ENCODE peak calls at places on chromosomes 6 and 20, in seven cellular contexts. O, K, G, T, W, J and B are unnamed samples.

GRCh38 chr6:79082304-79082703 is 4.2 kb upstream of the PHIP start:
- DNase-seq in O (no peak), K (no peak), G (no peak), T (no peak), W (no peak), J (no peak), B (no peak)

GRCh38 chr6:170200458-170200891 is 90.4 kb downstream of the DLL1 start:
- DNase-seq in O (no peak), K (no peak), G (no peak), T (peak), W (no peak), J (no peak), B (peak)

GRCh38 chr6:6736753-6737654 is 148.5 kb downstream of the LY86 start:
- DNase-seq in O (peak), K (no peak), G (no peak), T (no peak), W (no peak), J (no peak), B (no peak)

GRCh38 chr6:44630125-44631028 is 242.9 kb downstream of the CDC5L start:
- DNase-seq in O (peak), K (peak), G (no peak), T (no peak), W (peak), J (no peak), B (no peak)

GRCh38 chr6:38012573-38012972 is 193.0 kb downstream of the ZFAND3 start:
- DNase-seq in O (peak), K (peak), G (no peak), T (no peak), W (no peak), J (peak), B (no peak)

GRCh38 chr20:24289737-24290481 is 179.5 kb upstream of the SYNDIG1 start:
- DNase-seq in O (no peak), K (no peak), G (no peak), T (no peak), W (no peak), J (no peak), B (no peak)

GRCh38 chr6:106974999-106975698 is 620 bp upstream of the CD24 start:
- DNase-seq in O (peak), K (peak), G (peak), T (peak), W (peak), J (no peak), B (no peak)

GRCh38 chr20:61926253-61926613 is 139.4 kb downstream of the TAF4 start:
- DNase-seq in O (no peak), K (no peak), G (no peak), T (no peak), W (no peak), J (no peak), B (no peak)

GRCh38 chr20:4087923-4088322 is 72.6 kb upstream of the RNF24 start:
- DNase-seq in O (no peak), K (no peak), G (no peak), T (no peak), W (no peak), J (no peak), B (no peak)

GRCh38 chr6:15457121-15457646 is 205.6 kb downstream of the DTNBP1 start:
- DNase-seq in O (no peak), K (no peak), G (no peak), T (no peak), W (no peak), J (no peak), B (no peak)

GRCh38 chr6:92701425-92702096 is 717.8 kb downstream of the EPHA7 start:
- DNase-seq in O (peak), K (no peak), G (no peak), T (no peak), W (no peak), J (no peak), B (no peak)

GRCh38 chr6:165729307-165729936 is 66.4 kb upstream of the PDE10A start:
- DNase-seq in O (peak), K (peak), G (no peak), T (peak), W (no peak), J (no peak), B (no peak)

GRCh38 chr20:9043364-9043763 is 25.5 kb upstream of the PLCB4 start:
- DNase-seq in O (no peak), K (no peak), G (no peak), T (no peak), W (no peak), J (no peak), B (no peak)

GRCh38 chr6:56282391-56282790 is 35.0 kb upstream of the COL21A1 start:
- DNase-seq in O (no peak), K (no peak), G (no peak), T (no peak), W (no peak), J (no peak), B (no peak)

GRCh38 chr20:57210054-57210910 is 56.2 kb downstream of the BMP7 start:
- DNase-seq in O (no peak), K (no peak), G (no peak), T (no peak), W (peak), J (no peak), B (no peak)

GRCh38 chr6:95576621-95577316 is 566 bp upstream of the MANEA start:
- DNase-seq in O (no peak), K (peak), G (no peak), T (no peak), W (no peak), J (no peak), B (no peak)

GRCh38 chr20:52889225-52889624 is 82.9 kb upstream of the TSHZ2 start:
- DNase-seq in O (no peak), K (no peak), G (no peak), T (no peak), W (no peak), J (peak), B (no peak)

GRCh38 chr6:138817799-138818198 is 21.9 kb downstream of the ECT2L start:
- DNase-seq in O (peak), K (peak), G (peak), T (peak), W (peak), J (peak), B (no peak)

GRCh38 chr20:25000268-25000801 is 7.8 kb upstream of the APMAP start:
- DNase-seq in O (no peak), K (no peak), G (peak), T (peak), W (no peak), J (peak), B (no peak)

GRCh38 chr6:104525677-104526322 is 333.9 kb downstream of the HACE1 start:
- DNase-seq in O (peak), K (peak), G (peak), T (peak), W (peak), J (peak), B (peak)

GRCh38 chr6:81241717-81242116 is 510.8 kb downstream of the TENT5A start:
- DNase-seq in O (no peak), K (peak), G (no peak), T (no peak), W (no peak), J (no peak), B (no peak)

GRCh38 chr6:81608776-81609175 is 143.7 kb downstream of the TENT5A start:
- DNase-seq in O (no peak), K (no peak), G (no peak), T (no peak), W (no peak), J (no peak), B (no peak)

GRCh38 chr20:32138921-32139320 is 29.4 kb downstream of the TM9SF4 start:
- DNase-seq in O (no peak), K (no peak), G (no peak), T (no peak), W (no peak), J (no peak), B (no peak)

GRCh38 chr6:96899019-96899418 is 1.3 kb upstream of the NDUFAF4 start:
- DNase-seq in O (no peak), K (no peak), G (no peak), T (no peak), W (no peak), J (no peak), B (no peak)
- TF ChIP-seq CTCF in O (peak), K (peak), G (peak), T (peak), W (peak), J (peak), B (peak)

GRCh38 chr6:10441004-10441654 is 26.3 kb upstream of the TFAP2A start:
- DNase-seq in O (no peak), K (no peak), G (no peak), T (peak), W (no peak), J (peak), B (no peak)
- TF ChIP-seq CTCF in O (no peak), K (no peak), G (no peak), T (no peak), W (no peak), J (peak), B (no peak)

DNA sequence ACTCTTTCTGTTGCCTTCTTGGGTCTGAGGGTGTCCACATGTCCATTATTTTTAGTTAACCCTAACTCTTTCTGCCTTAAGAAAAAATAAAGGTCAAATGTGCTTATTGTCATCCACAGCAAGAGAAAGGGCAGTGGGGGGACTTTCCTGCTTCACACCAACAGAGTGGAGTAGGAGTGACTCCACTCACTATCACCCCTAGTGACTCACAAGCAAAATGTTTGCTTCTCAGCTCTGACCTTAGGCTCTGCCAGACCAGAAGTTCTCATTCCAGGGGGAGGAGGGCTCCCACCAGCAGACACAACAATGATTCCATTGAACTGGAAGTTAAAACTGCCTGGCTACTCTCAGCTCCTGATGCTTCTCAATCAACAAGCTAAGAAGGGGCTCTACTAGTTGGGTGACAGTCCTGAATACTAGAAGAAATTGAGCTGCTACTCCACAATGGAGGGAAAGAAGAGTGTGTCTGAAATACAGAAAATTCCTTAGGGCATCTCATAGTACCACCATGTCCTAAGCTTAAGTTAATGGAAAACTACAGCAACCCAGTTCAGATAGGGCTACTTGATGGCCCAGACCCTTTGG is 83.9 kb upstream of the AFDN start:
- DNase-seq in O (no peak), K (no peak), G (no peak), T (no peak), W (no peak), J (no peak), B (no peak)
- TF ChIP-seq CTCF in O (no peak), K (no peak), G (no peak), T (no peak), W (no peak), J (no peak), B (no peak)

GRCh38 chr6:24936641-24937317 is 1.0 kb upstream of the RIPOR2 start:
- DNase-seq in O (no peak), K (peak), G (no peak), T (no peak), W (no peak), J (no peak), B (no peak)

GRCh38 chr6:24933266-24933665 is 2.5 kb downstream of the RIPOR2 start:
- DNase-seq in O (no peak), K (no peak), G (no peak), T (no peak), W (no peak), J (no peak), B (no peak)

GRCh38 chr6:24935323-24935722 is 437 bp downstream of the RIPOR2 start:
- DNase-seq in O (no peak), K (no peak), G (no peak), T (no peak), W (no peak), J (no peak), B (no peak)

GRCh38 chr6:24933868-24934401 is 1.8 kb downstream of the RIPOR2 start:
- DNase-seq in O (peak), K (no peak), G (no peak), T (no peak), W (no peak), J (no peak), B (no peak)

DNA sequence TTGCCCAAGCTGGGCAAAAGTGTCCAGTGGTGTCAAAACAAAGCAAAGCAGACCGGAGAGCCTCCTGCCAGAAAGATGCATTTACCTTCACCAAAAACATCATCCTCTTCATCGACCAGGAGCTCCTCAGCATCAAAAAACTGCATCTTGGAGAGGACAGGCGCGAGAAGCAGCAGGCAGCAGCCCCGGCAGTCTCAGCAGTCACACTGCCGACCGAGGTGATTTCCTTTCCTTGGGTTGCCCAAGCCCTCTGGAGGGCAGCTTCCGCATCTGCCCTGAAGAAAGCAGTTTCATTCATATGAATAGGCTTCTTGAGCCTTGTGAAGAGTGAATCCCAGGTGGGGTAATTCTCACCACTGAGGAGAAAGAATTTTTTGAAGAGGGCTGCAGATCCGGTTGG is at the start of gene RIPOR2:
- DNase-seq in O (peak), K (no peak), G (no peak), T (peak), W (no peak), J (no peak), B (no peak)
- TF ChIP-seq CTCF in O (no peak), K (no peak), G (peak), T (no peak), W (no peak), J (no peak), B (no peak)

GRCh38 chr6:139927236-139927635 is 552.8 kb upstream of the CITED2 start:
- DNase-seq in O (no peak), K (peak), G (no peak), T (no peak), W (no peak), J (no peak), B (no peak)
- TF ChIP-seq CTCF in O (no peak), K (peak), G (peak), T (peak), W (no peak), J (no peak), B (peak)

DNA sequence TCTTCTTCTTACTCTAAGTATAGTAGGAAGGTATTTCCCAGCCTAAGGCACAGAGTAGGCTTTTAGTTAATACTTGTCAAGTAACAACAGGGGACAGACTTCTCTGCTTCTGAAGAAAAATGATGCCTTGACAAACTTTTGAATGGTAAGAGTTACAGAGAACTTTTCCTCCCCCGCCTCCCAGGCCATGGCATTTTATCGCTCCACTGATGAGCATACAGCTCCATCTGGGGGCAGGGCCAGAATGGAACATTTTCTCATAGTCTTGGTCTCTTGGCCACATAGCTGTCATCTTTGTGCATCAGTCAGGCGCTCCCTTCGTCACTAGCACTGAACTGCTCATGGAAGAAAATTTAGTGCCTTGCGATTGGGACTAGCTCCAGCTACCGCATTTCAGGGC is 1066.8 kb upstream of the CITED2 start:
- DNase-seq in O (peak), K (no peak), G (no peak), T (peak), W (no peak), J (no peak), B (no peak)
- TF ChIP-seq CTCF in O (no peak), K (peak), G (peak), T (peak), W (peak), J (peak), B (peak)

GRCh38 chr6:99711302-99711701 is 104.7 kb downstream of the PRDM13 start:
- DNase-seq in O (no peak), K (no peak), G (no peak), T (no peak), W (no peak), J (no peak), B (no peak)

GRCh38 chr6:99709062-99709461 is 102.4 kb downstream of the PRDM13 start:
- DNase-seq in O (no peak), K (no peak), G (no peak), T (no peak), W (no peak), J (no peak), B (no peak)

GRCh38 chr6:99712560-99712959 is 105.9 kb downstream of the PRDM13 start:
- DNase-seq in O (no peak), K (no peak), G (no peak), T (no peak), W (no peak), J (no peak), B (no peak)

GRCh38 chr6:99711925-99712324 is 105.3 kb downstream of the PRDM13 start:
- DNase-seq in O (no peak), K (no peak), G (no peak), T (no peak), W (no peak), J (no peak), B (no peak)
- TF ChIP-seq CTCF in O (no peak), K (no peak), G (no peak), T (no peak), W (no peak), J (no peak), B (no peak)

DNA sequence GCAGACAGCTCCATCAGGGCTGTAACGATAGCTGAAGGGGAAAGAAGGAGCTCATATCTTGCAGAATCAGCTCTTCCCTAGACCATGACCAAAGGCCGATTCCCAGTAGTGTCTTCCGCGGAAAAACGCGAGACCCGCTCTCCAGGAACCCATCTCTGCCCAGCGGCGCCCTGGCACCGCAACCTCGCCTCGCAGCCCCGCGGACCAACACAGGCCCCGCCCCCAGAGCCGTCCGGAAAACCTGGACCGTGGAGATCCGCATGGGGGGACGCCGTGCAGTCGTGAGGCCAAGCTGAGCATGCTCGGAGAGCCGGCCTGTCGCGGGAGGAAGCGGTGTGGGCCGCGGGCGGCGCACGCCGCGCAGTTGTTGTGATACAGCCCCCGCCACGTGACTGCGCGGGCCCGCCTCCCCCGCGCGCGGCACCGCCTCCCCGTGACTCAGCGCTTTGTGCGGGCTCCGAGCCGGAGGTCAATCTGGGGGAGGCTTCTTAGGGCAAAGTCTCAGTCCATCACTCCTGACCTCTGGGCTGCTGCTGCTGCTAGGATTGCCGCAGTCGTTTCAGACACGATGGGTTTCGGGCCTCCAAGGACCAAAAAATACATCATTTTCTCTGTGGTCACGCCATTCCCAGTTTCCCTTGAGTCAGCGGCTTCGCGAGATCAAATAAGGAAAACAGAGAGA is 3.1 kb upstream of the GCLC start:
- DNase-seq in O (peak), K (peak), G (peak), T (peak), W (peak), J (peak), B (peak)
- TF ChIP-seq CTCF in O (no peak), K (peak), G (no peak), T (no peak), W (no peak), J (no peak), B (no peak)

GRCh38 chr6:116779569-116780164 is 14.1 kb upstream of the FAM162B start:
- DNase-seq in O (no peak), K (peak), G (no peak), T (no peak), W (no peak), J (peak), B (no peak)
- TF ChIP-seq CTCF in O (peak), K (peak), G (peak), T (no peak), W (peak), J (peak), B (peak)

DNA sequence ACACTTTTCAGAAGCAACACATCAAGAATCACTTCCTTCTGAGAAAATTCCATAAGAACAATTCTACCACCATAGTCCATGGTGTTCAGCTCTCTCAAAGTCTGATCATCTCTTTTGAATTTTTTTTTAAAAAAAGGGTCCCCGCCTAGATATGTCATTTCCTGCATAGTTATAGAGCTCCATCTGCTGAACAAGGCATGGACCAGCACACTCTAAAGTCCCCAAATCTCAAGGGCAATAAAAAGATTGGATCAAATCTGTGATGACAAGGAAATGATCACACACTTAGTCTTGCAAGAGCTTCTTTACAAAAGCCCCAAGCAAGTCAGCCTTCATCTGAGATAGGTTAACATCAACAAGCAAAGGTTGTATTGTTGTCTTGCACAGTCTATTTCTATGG is 100.7 kb upstream of the STMND1 start:
- DNase-seq in O (no peak), K (no peak), G (no peak), T (no peak), W (no peak), J (no peak), B (no peak)
- TF ChIP-seq CTCF in O (no peak), K (no peak), G (no peak), T (no peak), W (no peak), J (no peak), B (peak)